ENCODE peak calls at places on chromosomes 7 and 10, in five cellular contexts. L, P, X, K and N are unnamed samples.
A peak's percentile ranks its signal among the peaks of the same experiment; 100 is the strongest.

GRCh38 chr10:77461636-77462296 is 175.8 kb downstream of the KCNMA1 start:
- DNase-seq in X (no peak), K (no peak), P (no peak), L (no peak), N (no peak)

GRCh38 chr10:44990302-44990655 is 10.4 kb upstream of the ZNF22 start:
- DNase-seq in P (no peak), X (no peak), K (no peak), L (no peak), N (no peak)

GRCh38 chr7:152522551-152522950 is 86.7 kb upstream of the KMT2C start:
- DNase-seq in L (no peak), X (peak; percentile 34), P (no peak), K (peak; percentile 61), N (no peak)

GRCh38 chr7:117728858-117729257 is 144.4 kb downstream of the CTTNBP2 start:
- DNase-seq in L (no peak), P (no peak), X (no peak), K (no peak), N (no peak)

GRCh38 chr10:112966191-112966855 is 16.3 kb downstream of the TCF7L2 start:
- DNase-seq in P (no peak), K (no peak), X (no peak), L (no peak), N (no peak)

GRCh38 chr7:48526375-48526732 is 355.1 kb downstream of the ABCA13 start:
- DNase-seq in L (no peak), X (no peak), P (no peak), K (no peak), N (no peak)

GRCh38 chr10:36446873-36447272 is 678.5 kb upstream of the ANKRD30A start:
- DNase-seq in X (no peak), K (no peak), L (no peak), P (peak; percentile 26), N (no peak)

GRCh38 chr7:101740981-101741725 is 76.3 kb upstream of the CUX1 start:
- DNase-seq in X (no peak), P (no peak), L (no peak), K (no peak), N (no peak)

GRCh38 chr10:132634947-132635271 is 97.3 kb downstream of the INPP5A start:
- DNase-seq in P (no peak), X (no peak), L (no peak), K (no peak), N (no peak)

GRCh38 chr7:14504134-14504533 is 398.4 kb downstream of the DGKB start:
- DNase-seq in P (no peak), X (no peak), K (no peak), L (no peak), N (no peak)

GRCh38 chr10:113704637-113705343 is 25.1 kb downstream of the CASP7 start:
- DNase-seq in L (peak; percentile 49), X (peak; percentile 46), K (peak; percentile 69), P (peak; percentile 38), N (no peak)

GRCh38 chr10:101123085-101123814 is 7.8 kb upstream of the TLX1 start:
- DNase-seq in P (no peak), K (no peak), X (no peak), L (no peak), N (no peak)

GRCh38 chr7:158487546-158488224 is 99.9 kb downstream of the PTPRN2 start:
- DNase-seq in X (no peak), K (no peak), P (no peak), L (no peak), N (no peak)

GRCh38 chr10:101008823-101009423 is 9.3 kb downstream of the LZTS2 start:
- DNase-seq in X (no peak), L (no peak), K (no peak), P (no peak), N (no peak)

GRCh38 chr7:108376206-108376605 is 80.0 kb downstream of the NRCAM start:
- DNase-seq in P (no peak), K (no peak), X (no peak), L (no peak), N (no peak)

GRCh38 chr7:43753401-43753800 is 5.1 kb upstream of the BLVRA start:
- DNase-seq in P (no peak), K (no peak), X (peak; percentile 34), L (no peak), N (no peak)

GRCh38 chr10:59283456-59284082 is 78.8 kb downstream of the FAM13C start:
- DNase-seq in P (no peak), K (no peak), L (no peak), X (peak; percentile 5), N (no peak)

GRCh38 chr10:29783211-29783947 is 148.6 kb upstream of the SVIL start:
- DNase-seq in X (no peak), K (no peak), P (no peak), L (no peak), N (no peak)

GRCh38 chr10:7406712-7407333 is 4.0 kb downstream of the SFMBT2 start:
- DNase-seq in X (no peak), L (no peak), K (no peak), P (no peak), N (no peak)

GRCh38 chr7:2017914-2018785 is 214.6 kb downstream of the MAD1L1 start:
- DNase-seq in K (no peak), X (no peak), L (no peak), P (no peak), N (no peak)

GRCh38 chr10:127151981-127152699 is 44.3 kb downstream of the INSYN2A start:
- DNase-seq in P (peak; percentile 57), X (no peak), K (no peak), L (peak; percentile 41), N (no peak)

GRCh38 chr10:132557696-132558515 is 20.3 kb downstream of the INPP5A start:
- DNase-seq in X (no peak), L (no peak), K (no peak), P (no peak), N (no peak)

GRCh38 chr10:52106895-52107294 is 207.2 kb upstream of the DKK1 start:
- DNase-seq in L (no peak), P (no peak), X (no peak), K (no peak), N (no peak)

GRCh38 chr7:139602143-139602722 is 78.7 kb downstream of the CLEC2L start:
- DNase-seq in X (peak; percentile 46), P (peak; percentile 18), K (peak; percentile 64), L (peak; percentile 56), N (no peak)

GRCh38 chr7:98051118-98051744 is 55.4 kb upstream of the LMTK2 start:
- DNase-seq in X (no peak), P (no peak), K (no peak), L (no peak), N (no peak)

GRCh38 chr10:78464856-78465221 is 431.2 kb downstream of the RPS24 start:
- DNase-seq in X (no peak), L (no peak), K (no peak), P (no peak), N (no peak)

GRCh38 chr7:43785425-43785824 is 26.9 kb downstream of the BLVRA start:
- DNase-seq in L (peak; percentile 62), P (peak; percentile 38), X (peak; percentile 84), K (peak; percentile 94), N (no peak)

GRCh38 chr10:35306852-35307251 is 29.5 kb upstream of the CCNY start:
- DNase-seq in P (peak; percentile 80), K (no peak), L (peak; percentile 57), X (peak; percentile 28), N (no peak)

GRCh38 chr10:87761892-87762291 is 56.1 kb downstream of the ATAD1 start:
- DNase-seq in X (peak; percentile 53), P (peak; percentile 52), L (peak; percentile 58), K (peak; percentile 67), N (no peak)

DNA sequence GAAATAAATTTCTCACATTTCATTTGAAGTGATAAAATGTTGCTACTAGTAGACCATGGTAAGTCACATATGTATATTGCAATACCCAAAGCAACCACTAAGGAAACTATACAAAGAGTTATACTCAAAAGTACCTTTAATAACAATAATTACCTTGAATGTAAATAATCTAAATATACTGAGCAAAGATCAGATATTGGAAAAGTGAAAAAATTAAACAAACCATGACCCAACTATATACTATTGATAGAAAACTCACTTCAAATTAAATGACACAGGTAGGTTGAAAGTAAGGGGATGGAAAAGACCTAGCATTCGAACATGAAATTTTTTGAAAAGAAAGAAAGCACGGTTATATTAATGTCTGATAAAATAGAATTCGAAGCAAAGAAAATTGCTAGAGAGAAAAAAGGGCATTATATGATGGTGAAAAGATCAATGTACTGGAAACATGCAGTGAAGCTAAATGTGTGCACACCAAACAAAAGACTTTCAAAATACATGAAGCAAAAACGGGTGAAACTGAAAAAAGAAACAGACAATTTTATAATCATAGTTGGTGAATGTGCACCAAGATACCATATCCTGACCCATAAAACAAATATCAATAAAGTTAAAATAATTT is 29.1 kb downstream of the TFPI2 start:
- DNase-seq in L (no peak), K (no peak), X (no peak), P (no peak), N (no peak)
- TF ChIP-seq CTCF in L (peak; percentile 4), K (peak; percentile 18), X (peak; percentile 31), P (peak; percentile 36), N (no peak)

DNA sequence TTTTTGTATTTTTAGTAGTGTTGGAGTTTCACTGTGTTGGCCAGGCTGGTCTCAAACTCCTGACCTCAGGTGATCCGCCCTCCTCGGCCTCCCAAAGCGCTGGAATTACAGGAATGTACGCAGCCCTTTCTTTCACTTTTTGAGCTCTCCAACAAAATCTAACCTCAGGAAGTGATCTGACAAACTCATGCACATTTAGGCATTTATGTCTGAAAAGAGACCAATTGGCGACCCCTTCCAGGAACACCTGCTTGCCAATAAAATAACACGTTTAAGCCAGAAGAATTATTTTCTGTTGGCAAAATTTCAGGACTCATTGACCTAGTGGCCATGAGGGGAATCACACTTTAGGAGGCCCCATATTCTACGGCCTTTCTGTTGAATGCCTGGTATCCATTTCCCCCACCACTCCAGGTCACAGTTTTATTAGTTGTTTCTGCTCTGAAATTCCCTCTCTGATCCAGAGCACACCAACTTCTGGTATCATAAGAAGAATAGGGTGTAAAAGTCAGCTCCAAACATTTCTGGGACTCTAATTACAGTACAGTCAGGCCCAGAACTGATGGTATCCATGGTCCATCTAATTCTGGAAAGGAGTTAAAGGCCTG is 65.8 kb upstream of the FRMD4A start:
- DNase-seq in X (peak; percentile 75), L (no peak), P (no peak), K (peak; percentile 55), N (no peak)
- TF ChIP-seq CTCF in X (peak; percentile 76), L (no peak), P (peak; percentile 22), K (peak; percentile 56), N (no peak)

GRCh38 chr7:155090647-155091046 is 20.5 kb downstream of the HTR5A start:
- DNase-seq in K (no peak), L (no peak), P (peak; percentile 39), X (no peak), N (no peak)
- TF ChIP-seq CTCF in K (no peak), L (no peak), P (no peak), X (no peak), N (no peak)

DNA sequence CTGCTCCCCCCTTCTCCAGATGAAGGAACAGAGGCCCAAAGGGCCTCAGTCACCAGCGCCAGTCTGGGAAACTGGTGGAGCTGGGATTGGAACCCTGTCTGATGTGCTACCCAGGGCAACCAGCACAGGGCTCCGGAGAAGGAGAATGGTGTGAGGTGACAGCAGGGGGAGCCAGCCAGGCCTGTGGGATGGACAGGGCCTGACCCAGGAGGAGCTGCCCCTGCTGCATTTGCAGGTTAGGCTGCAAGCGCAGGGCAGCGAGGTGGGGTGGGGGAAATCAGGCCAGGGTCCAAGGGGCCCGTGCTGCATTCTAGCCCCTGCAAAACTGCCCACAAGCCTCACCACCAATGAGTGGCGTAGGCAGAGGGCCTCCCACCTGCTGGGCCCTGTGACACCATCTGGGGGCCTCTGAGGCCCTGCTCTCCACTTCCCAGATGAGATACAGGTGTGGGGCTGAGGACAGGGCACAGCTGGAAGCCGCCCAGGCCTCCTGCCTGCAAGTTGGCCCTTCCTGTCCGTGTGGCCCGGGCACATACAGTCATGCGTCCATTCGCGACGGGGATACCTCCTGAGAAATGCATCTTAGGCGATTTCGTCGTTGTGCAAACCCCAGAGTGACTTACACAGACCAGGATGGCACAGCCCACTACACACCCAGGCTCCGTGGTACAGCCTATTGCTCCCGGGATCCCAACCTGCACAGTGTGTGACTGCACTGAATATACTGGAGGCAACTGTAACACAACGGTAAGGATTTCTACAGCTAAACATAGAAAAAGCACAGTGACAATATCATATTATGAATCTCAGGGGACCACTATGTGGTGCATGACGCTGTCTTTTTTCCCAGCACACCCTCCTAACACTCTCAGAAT is 45.2 kb downstream of the RASGEF1A start:
- DNase-seq in P (no peak), X (no peak), L (no peak), K (no peak), N (no peak)
- TF ChIP-seq CTCF in P (no peak), X (no peak), L (no peak), K (peak; percentile 15), N (no peak)